ENCODE peak calls at places on chromosomes 2 and 18, in six cellular contexts. Y is stomach, E is spleen, D is astrocyte, P is pancreas, H is neural progenitor cell. V is an unnamed sample. For H3K4me1 and H3K36me3, the result is how much of the 10 kb centered on the place peaks cover.

GRCh38 chr2:119109823-119110222 is 48.7 kb downstream of the C1QL2 start:
- DNase-seq in Y (no peak), E (no peak), D (no peak), P (no peak), H (no peak), V (no peak)

GRCh38 chr2:237515166-237515565 is 28.1 kb downstream of the MLPH start:
- DNase-seq in Y (no peak), E (no peak), D (no peak), P (no peak), H (no peak), V (no peak)

GRCh38 chr18:58536534-58537271 is 92.2 kb downstream of the ALPK2 start:
- DNase-seq in Y (no peak), E (no peak), D (no peak), P (no peak), H (no peak), V (no peak)

GRCh38 chr2:3566806-3567205 is 8.3 kb upstream of the RPS7 start:
- DNase-seq in Y (no peak), E (no peak), D (no peak), P (no peak), H (no peak), V (no peak)

GRCh38 chr18:79902640-79903039 is 48.8 kb downstream of the SLC66A2 start:
- DNase-seq in Y (no peak), E (peak), D (no peak), P (no peak), H (no peak), V (no peak)

GRCh38 chr2:12167525-12168317 is 421.3 kb downstream of the LPIN1 start:
- DNase-seq in Y (no peak), E (no peak), D (no peak), P (no peak), H (peak), V (no peak)

GRCh38 chr2:24592436-24593100 is 101.5 kb downstream of the NCOA1 start:
- DNase-seq in Y (no peak), E (no peak), D (no peak), P (no peak), H (no peak), V (no peak)

GRCh38 chr18:12455511-12455910 is 47.8 kb downstream of the PRELID3A start:
- DNase-seq in Y (no peak), E (no peak), D (peak), P (no peak), H (no peak), V (no peak)

GRCh38 chr2:146918280-146918679 is 926.5 kb upstream of the ACVR2A start:
- DNase-seq in Y (no peak), E (no peak), D (no peak), P (no peak), H (no peak), V (peak)

GRCh38 chr2:147559068-147559467 is 285.8 kb upstream of the ACVR2A start:
- DNase-seq in Y (no peak), E (no peak), D (no peak), P (no peak), H (no peak), V (peak)

GRCh38 chr2:109324859-109325258 is 195.9 kb downstream of the SH3RF3 start:
- DNase-seq in Y (no peak), E (no peak), D (peak), P (no peak), H (no peak), V (no peak)

GRCh38 chr18:65749881-65750280 is 931 bp upstream of the CDH7 start:
- DNase-seq in Y (no peak), E (no peak), D (no peak), P (no peak), H (peak), V (no peak)

GRCh38 chr2:215711484-215712034 is 275.7 kb upstream of the FN1 start:
- DNase-seq in Y (no peak), E (no peak), D (peak), P (no peak), H (no peak), V (no peak)

GRCh38 chr18:69898241-69898861 is 49.3 kb downstream of the CD226 start:
- DNase-seq in Y (no peak), E (no peak), D (peak), P (no peak), H (no peak), V (no peak)

GRCh38 chr2:20551231-20551944 is 99.5 kb downstream of the HS1BP3 start:
- DNase-seq in Y (peak), E (peak), D (no peak), P (no peak), H (no peak), V (no peak)

GRCh38 chr2:109289823-109290222 is 160.8 kb downstream of the SH3RF3 start:
- DNase-seq in Y (no peak), E (no peak), D (no peak), P (no peak), H (no peak), V (no peak)

GRCh38 chr2:96251721-96252292 is 14.0 kb downstream of the TMEM127 start:
- DNase-seq in Y (peak), E (no peak), D (peak), P (no peak), H (peak), V (no peak)

GRCh38 chr18:38052879-38053590 is 487.4 kb upstream of the CELF4 start:
- DNase-seq in Y (no peak), E (no peak), D (no peak), P (no peak), H (no peak), V (no peak)

GRCh38 chr2:186709529-186710455 is 15.9 kb downstream of the FAM171B start:
- DNase-seq in Y (no peak), E (no peak), D (no peak), P (no peak), H (no peak), V (no peak)

GRCh38 chr2:8677646-8678592 is 3.9 kb upstream of the ID2 start:
- DNase-seq in Y (peak), E (peak), D (peak), P (peak), H (peak), V (peak)

GRCh38 chr2:43024515-43024962 is 201.9 kb downstream of the ZFP36L2 start:
- DNase-seq in Y (peak), E (peak), D (no peak), P (peak), H (peak), V (peak)

GRCh38 chr2:13543550-13543949 is 826.8 kb downstream of the TRIB2 start:
- DNase-seq in Y (no peak), E (no peak), D (no peak), P (no peak), H (no peak), V (no peak)

GRCh38 chr2:75146903-75147332 is 52.4 kb downstream of the TACR1 start:
- DNase-seq in Y (no peak), E (no peak), D (peak), P (no peak), H (no peak), V (no peak)

DNA sequence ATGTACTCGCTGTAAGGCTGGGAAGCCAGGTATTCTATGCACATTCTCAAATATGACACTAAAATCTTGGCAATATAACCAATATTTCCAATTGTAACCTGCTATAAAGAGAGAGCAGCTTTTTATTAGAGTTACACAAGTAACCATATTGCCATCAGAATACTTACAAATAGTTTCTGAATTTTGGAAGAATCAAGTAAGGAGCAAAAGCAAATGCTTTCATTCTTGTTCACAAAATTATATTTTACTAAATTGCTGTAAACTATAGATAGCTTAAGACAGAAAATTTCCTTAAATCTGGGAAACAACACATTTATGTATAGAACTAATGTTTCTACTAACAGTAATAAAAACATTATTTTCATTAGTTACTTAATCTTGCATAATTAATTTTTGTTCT is 77.2 kb downstream of the EFEMP1 start:
- DNase-seq in Y (no peak), E (no peak), D (no peak), P (no peak), H (no peak), V (no peak)
- H3K4me1 ChIP-seq in Y (under half), E (under half), D (under half), P (under half), H (under half), V (under half)

DNA sequence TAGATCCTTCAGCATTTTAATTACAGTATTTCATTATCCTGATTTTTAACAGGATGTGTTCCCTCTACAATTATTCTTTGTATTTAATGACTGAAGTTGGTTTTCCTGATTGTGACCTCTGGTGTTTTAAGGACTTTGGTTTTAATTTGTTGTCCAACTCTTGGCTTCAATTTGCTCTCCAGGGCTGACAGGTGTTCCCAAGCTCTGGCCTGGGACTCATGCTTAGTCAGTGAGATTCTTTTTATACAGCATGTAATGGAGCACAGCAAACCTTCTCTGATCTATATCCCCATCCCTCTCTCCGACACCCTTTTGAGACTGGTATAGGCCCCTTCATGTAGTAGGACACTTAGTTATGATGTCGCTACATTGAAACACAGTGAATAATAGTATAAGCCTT is 896.3 kb downstream of the TSN start:
- DNase-seq in Y (no peak), E (no peak), D (no peak), P (no peak), H (no peak), V (no peak)
- H3K27ac ChIP-seq in Y (no peak), E (no peak), D (no peak), P (no peak), H (no peak), V (no peak)

GRCh38 chr2:229488232-229488631 is 217.1 kb upstream of the PID1 start:
- DNase-seq in Y (no peak), E (no peak), D (no peak), P (no peak), H (no peak), V (no peak)

GRCh38 chr2:229486673-229487072 is 215.6 kb upstream of the PID1 start:
- DNase-seq in Y (no peak), E (no peak), D (no peak), P (no peak), H (peak), V (no peak)

GRCh38 chr2:229492034-229492433 is 220.9 kb upstream of the PID1 start:
- DNase-seq in Y (no peak), E (no peak), D (peak), P (no peak), H (no peak), V (no peak)

GRCh38 chr2:229489016-229489415 is 217.9 kb upstream of the PID1 start:
- DNase-seq in Y (no peak), E (no peak), D (peak), P (no peak), H (no peak), V (no peak)

GRCh38 chr2:229490167-229490566 is 219.1 kb upstream of the PID1 start:
- DNase-seq in Y (no peak), E (no peak), D (no peak), P (no peak), H (no peak), V (no peak)
- H3K36me3 ChIP-seq in Y (under half), E (under half), D (under half), P (under half), H (under half), V (under half)

GRCh38 chr2:221176666-221177065 is 395.4 kb downstream of the EPHA4 start:
- DNase-seq in Y (no peak), E (no peak), D (no peak), P (no peak), H (no peak), V (no peak)

GRCh38 chr2:221178139-221178538 is 394.0 kb downstream of the EPHA4 start:
- DNase-seq in Y (no peak), E (no peak), D (no peak), P (no peak), H (no peak), V (no peak)
- H3K4me1 ChIP-seq in Y (under half), E (under half), D (under half), P (under half), H (under half), V (under half)

GRCh38 chr2:160165095-160165494 is 35.0 kb downstream of the ITGB6 start:
- DNase-seq in Y (no peak), E (no peak), D (no peak), P (no peak), H (no peak), V (no peak)
- H3K27ac ChIP-seq in Y (peak), E (peak), D (no peak), P (peak), H (no peak), V (no peak)

DNA sequence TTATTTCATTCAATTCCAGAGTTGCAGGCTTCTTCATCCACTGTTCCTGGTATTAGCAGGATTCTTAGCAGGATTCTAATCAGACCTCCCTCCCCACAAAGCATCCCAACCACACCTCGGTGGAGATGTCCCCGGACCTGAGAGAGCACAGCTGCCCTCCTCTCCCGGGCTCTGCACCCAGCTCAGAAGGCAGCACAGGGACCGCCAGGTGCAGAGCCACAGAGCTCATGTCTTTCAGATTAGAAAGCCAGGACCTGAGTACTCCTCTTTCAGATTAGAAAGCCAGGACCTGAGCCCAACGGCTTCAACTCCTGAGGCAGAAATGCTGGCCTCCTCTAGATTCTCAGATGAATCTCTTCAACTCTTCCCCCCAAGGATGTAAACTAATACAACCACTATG is 152.3 kb downstream of the MYO5B start:
- DNase-seq in Y (no peak), E (no peak), D (no peak), P (no peak), H (peak), V (no peak)
- H3K36me3 ChIP-seq in Y (under half), E (under half), D (under half), P (under half), H (under half), V (under half)

DNA sequence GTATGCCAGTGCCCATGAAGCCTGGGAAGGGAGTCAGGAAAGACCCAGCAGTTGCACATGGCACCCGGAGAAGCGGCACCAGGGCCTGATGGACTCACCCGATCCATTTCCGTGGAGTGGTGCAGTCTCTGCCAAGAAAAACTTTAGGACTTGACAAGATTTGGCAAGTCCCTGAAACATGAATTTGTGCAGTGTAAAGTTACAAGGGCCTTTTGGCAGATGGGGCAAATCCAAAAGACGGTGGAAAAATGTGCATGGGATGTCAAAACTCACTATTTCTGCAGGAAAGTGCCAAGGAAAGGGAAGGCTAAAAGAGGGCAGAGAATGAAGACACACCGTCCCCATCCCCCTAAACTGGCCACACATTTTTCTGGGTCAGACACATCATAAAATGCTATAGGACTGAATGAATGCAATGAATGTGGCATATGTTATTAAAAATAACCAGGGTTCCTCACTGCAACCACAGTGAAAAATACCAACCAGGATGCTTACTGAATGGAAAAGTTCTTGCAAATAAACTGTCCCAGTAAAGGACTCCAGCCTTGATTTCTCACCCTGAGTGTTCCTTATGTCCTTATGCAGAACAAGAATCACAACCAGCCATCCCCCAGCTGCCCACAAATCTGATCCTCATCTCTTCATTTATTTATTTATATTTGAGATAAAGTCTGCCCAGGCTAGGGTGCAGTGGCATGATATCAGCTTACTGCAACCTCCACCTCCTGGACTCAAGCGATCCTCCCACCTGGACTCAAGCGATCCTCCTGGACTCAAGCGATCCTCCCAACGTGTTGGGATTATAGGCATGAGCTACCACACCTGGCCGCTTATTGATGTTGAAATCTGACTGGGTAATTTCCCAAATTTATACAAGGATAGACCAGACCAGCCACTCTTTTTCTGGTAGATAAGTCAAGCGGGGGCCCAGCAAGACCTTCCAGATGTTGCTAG is 173.7 kb upstream of the SIX2 start:
- DNase-seq in Y (no peak), E (no peak), D (peak), P (no peak), H (no peak), V (no peak)
- H3K4me1 ChIP-seq in Y (under half), E (under half), D (under half), P (under half), H (under half), V (under half)

GRCh38 chr18:48122376-48122775 is 191.9 kb upstream of the SMAD2 start:
- DNase-seq in Y (no peak), E (peak), D (no peak), P (no peak), H (no peak), V (no peak)

GRCh38 chr18:48122816-48123215 is 192.4 kb upstream of the SMAD2 start:
- DNase-seq in Y (no peak), E (peak), D (no peak), P (no peak), H (no peak), V (no peak)

GRCh38 chr18:48121752-48122151 is 191.3 kb upstream of the SMAD2 start:
- DNase-seq in Y (no peak), E (peak), D (no peak), P (no peak), H (no peak), V (no peak)

GRCh38 chr18:48123965-48124364 is 193.5 kb upstream of the SMAD2 start:
- DNase-seq in Y (no peak), E (no peak), D (no peak), P (no peak), H (no peak), V (no peak)

GRCh38 chr18:48123324-48123723 is 192.9 kb upstream of the SMAD2 start:
- DNase-seq in Y (no peak), E (peak), D (no peak), P (no peak), H (no peak), V (no peak)
- H3K27ac ChIP-seq in Y (no peak), E (no peak), D (no peak), P (no peak), H (no peak), V (no peak)

V was measured in small intestine.